ENCODE peak calls at places on chromosomes 11 and 22, in nine cellular contexts. One of them, this sample, is unnamed.

GRCh38 chr22:45475876-45476514 is 26.7 kb upstream of the FBLN1 start:
- DNase-seq in fibroblast of the aortic adventitia: no peak
- DNase-seq in Peyer's patch: no peak
- DNase-seq in endothelial cell: no peak
- DNase-seq in left ventricle myocardium inferior: no peak
- DNase-seq in HFF-Myc: no peak
- DNase-seq in GM20000: no peak
- DNase-seq in astrocyte: no peak
- DNase-seq in nephron progenitor cell: no peak
- DNase-seq in this sample: peak

GRCh38 chr22:28441720-28442263 is 237.8 kb downstream of the TTC28 start:
- DNase-seq in fibroblast of the aortic adventitia: no peak
- DNase-seq in Peyer's patch: no peak
- DNase-seq in endothelial cell: no peak
- DNase-seq in left ventricle myocardium inferior: no peak
- DNase-seq in HFF-Myc: no peak
- DNase-seq in GM20000: peak
- DNase-seq in astrocyte: peak
- DNase-seq in nephron progenitor cell: no peak
- DNase-seq in this sample: no peak

GRCh38 chr11:12696911-12697581 is 22.8 kb downstream of the TEAD1 start:
- DNase-seq in fibroblast of the aortic adventitia: no peak
- DNase-seq in Peyer's patch: no peak
- DNase-seq in endothelial cell: no peak
- DNase-seq in left ventricle myocardium inferior: no peak
- DNase-seq in HFF-Myc: no peak
- DNase-seq in GM20000: no peak
- DNase-seq in astrocyte: no peak
- DNase-seq in nephron progenitor cell: no peak
- DNase-seq in this sample: no peak

GRCh38 chr11:97814325-97814959 is 1206.3 kb upstream of the CNTN5 start:
- DNase-seq in fibroblast of the aortic adventitia: peak
- DNase-seq in Peyer's patch: no peak
- DNase-seq in endothelial cell: no peak
- DNase-seq in left ventricle myocardium inferior: no peak
- DNase-seq in HFF-Myc: no peak
- DNase-seq in GM20000: no peak
- DNase-seq in astrocyte: no peak
- DNase-seq in nephron progenitor cell: no peak
- DNase-seq in this sample: no peak

GRCh38 chr22:36238348-36239149 is 778 bp downstream of the APOL2 start:
- DNase-seq in fibroblast of the aortic adventitia: no peak
- DNase-seq in Peyer's patch: no peak
- DNase-seq in endothelial cell: no peak
- DNase-seq in left ventricle myocardium inferior: no peak
- DNase-seq in HFF-Myc: no peak
- DNase-seq in GM20000: no peak
- DNase-seq in astrocyte: no peak
- DNase-seq in nephron progenitor cell: no peak
- DNase-seq in this sample: peak

GRCh38 chr11:65662802-65663633 is at the start of gene RELA:
- DNase-seq in fibroblast of the aortic adventitia: peak
- DNase-seq in Peyer's patch: peak
- DNase-seq in endothelial cell: peak
- DNase-seq in left ventricle myocardium inferior: peak
- DNase-seq in HFF-Myc: peak
- DNase-seq in GM20000: peak
- DNase-seq in astrocyte: peak
- DNase-seq in nephron progenitor cell: peak
- DNase-seq in this sample: peak

GRCh38 chr22:50256936-50257440 is 4.5 kb downstream of the MAPK12 start:
- DNase-seq in fibroblast of the aortic adventitia: no peak
- DNase-seq in Peyer's patch: no peak
- DNase-seq in endothelial cell: no peak
- DNase-seq in left ventricle myocardium inferior: no peak
- DNase-seq in HFF-Myc: no peak
- DNase-seq in GM20000: no peak
- DNase-seq in astrocyte: no peak
- DNase-seq in nephron progenitor cell: no peak
- DNase-seq in this sample: no peak

GRCh38 chr11:86775342-86775741 is 25.0 kb upstream of the PRSS23 start:
- DNase-seq in fibroblast of the aortic adventitia: no peak
- DNase-seq in Peyer's patch: no peak
- DNase-seq in endothelial cell: no peak
- DNase-seq in left ventricle myocardium inferior: no peak
- DNase-seq in HFF-Myc: no peak
- DNase-seq in GM20000: no peak
- DNase-seq in astrocyte: no peak
- DNase-seq in nephron progenitor cell: no peak
- DNase-seq in this sample: no peak

GRCh38 chr11:96367357-96367756 is 22.4 kb downstream of the CCDC82 start:
- DNase-seq in fibroblast of the aortic adventitia: no peak
- DNase-seq in Peyer's patch: no peak
- DNase-seq in endothelial cell: no peak
- DNase-seq in left ventricle myocardium inferior: no peak
- DNase-seq in HFF-Myc: no peak
- DNase-seq in GM20000: no peak
- DNase-seq in astrocyte: no peak
- DNase-seq in nephron progenitor cell: no peak
- DNase-seq in this sample: no peak

GRCh38 chr22:22110548-22111266 is 128.1 kb upstream of the TOP3B start:
- DNase-seq in fibroblast of the aortic adventitia: peak
- DNase-seq in Peyer's patch: no peak
- DNase-seq in endothelial cell: peak
- DNase-seq in left ventricle myocardium inferior: no peak
- DNase-seq in HFF-Myc: peak
- DNase-seq in GM20000: peak
- DNase-seq in astrocyte: peak
- DNase-seq in nephron progenitor cell: peak
- DNase-seq in this sample: peak

GRCh38 chr22:22111983-22112382 is 129.4 kb upstream of the TOP3B start:
- DNase-seq in fibroblast of the aortic adventitia: no peak
- DNase-seq in Peyer's patch: no peak
- DNase-seq in endothelial cell: no peak
- DNase-seq in left ventricle myocardium inferior: no peak
- DNase-seq in HFF-Myc: no peak
- DNase-seq in GM20000: no peak
- DNase-seq in astrocyte: no peak
- DNase-seq in nephron progenitor cell: no peak
- DNase-seq in this sample: no peak

GRCh38 chr22:22109693-22110466 is 127.3 kb upstream of the TOP3B start:
- DNase-seq in fibroblast of the aortic adventitia: no peak
- DNase-seq in Peyer's patch: no peak
- DNase-seq in endothelial cell: no peak
- DNase-seq in left ventricle myocardium inferior: no peak
- DNase-seq in HFF-Myc: no peak
- DNase-seq in GM20000: no peak
- DNase-seq in astrocyte: no peak
- DNase-seq in nephron progenitor cell: no peak
- DNase-seq in this sample: no peak

GRCh38 chr22:22112533-22113294 is 130.1 kb upstream of the TOP3B start:
- DNase-seq in fibroblast of the aortic adventitia: no peak
- DNase-seq in Peyer's patch: no peak
- DNase-seq in endothelial cell: no peak
- DNase-seq in left ventricle myocardium inferior: no peak
- DNase-seq in HFF-Myc: no peak
- DNase-seq in GM20000: no peak
- DNase-seq in astrocyte: no peak
- DNase-seq in nephron progenitor cell: no peak
- DNase-seq in this sample: no peak

GRCh38 chr22:22111267-22111751 is 128.7 kb upstream of the TOP3B start:
- DNase-seq in fibroblast of the aortic adventitia: peak
- DNase-seq in Peyer's patch: no peak
- DNase-seq in endothelial cell: no peak
- DNase-seq in left ventricle myocardium inferior: no peak
- DNase-seq in HFF-Myc: peak
- DNase-seq in GM20000: peak
- DNase-seq in astrocyte: peak
- DNase-seq in nephron progenitor cell: no peak
- DNase-seq in this sample: no peak
- TF ChIP-seq CTCF in fibroblast of the aortic adventitia: no peak
- TF ChIP-seq CTCF in Peyer's patch: no peak
- TF ChIP-seq CTCF in endothelial cell: no peak
- TF ChIP-seq CTCF in left ventricle myocardium inferior: no peak
- TF ChIP-seq CTCF in HFF-Myc: no peak
- TF ChIP-seq CTCF in GM20000: no peak
- TF ChIP-seq CTCF in astrocyte: no peak
- TF ChIP-seq CTCF in nephron progenitor cell: no peak
- TF ChIP-seq CTCF in this sample: no peak

DNA sequence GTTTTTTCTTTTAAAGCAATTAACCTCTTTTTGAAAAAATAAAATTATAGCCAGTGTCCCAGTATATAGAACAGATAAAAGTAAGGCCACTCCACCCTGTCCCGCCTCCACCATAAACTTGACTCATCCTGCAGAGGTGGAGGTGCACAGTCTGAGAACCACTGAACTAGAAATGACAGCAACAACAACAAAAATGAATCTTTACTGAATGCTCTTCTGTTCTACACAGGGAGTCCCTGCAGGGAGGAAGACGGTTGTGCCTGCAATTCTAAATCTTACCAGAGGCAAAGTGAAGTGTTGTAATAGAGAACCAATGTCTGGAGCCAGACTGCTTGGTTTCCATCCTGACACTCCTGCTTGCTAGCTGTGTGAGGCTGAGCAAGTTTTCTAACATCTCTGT is 162.3 kb downstream of the FBXO7 start:
- DNase-seq in fibroblast of the aortic adventitia: no peak
- DNase-seq in Peyer's patch: no peak
- DNase-seq in endothelial cell: no peak
- DNase-seq in left ventricle myocardium inferior: no peak
- DNase-seq in HFF-Myc: no peak
- DNase-seq in GM20000: no peak
- DNase-seq in astrocyte: no peak
- DNase-seq in nephron progenitor cell: no peak
- DNase-seq in this sample: no peak
- TF ChIP-seq CTCF in fibroblast of the aortic adventitia: peak
- TF ChIP-seq CTCF in Peyer's patch: no peak
- TF ChIP-seq CTCF in endothelial cell: no peak
- TF ChIP-seq CTCF in left ventricle myocardium inferior: no peak
- TF ChIP-seq CTCF in HFF-Myc: no peak
- TF ChIP-seq CTCF in GM20000: no peak
- TF ChIP-seq CTCF in astrocyte: no peak
- TF ChIP-seq CTCF in nephron progenitor cell: no peak
- TF ChIP-seq CTCF in this sample: no peak

GRCh38 chr11:118349475-118349874 is 5.3 kb downstream of the CD3G start:
- DNase-seq in fibroblast of the aortic adventitia: no peak
- DNase-seq in Peyer's patch: no peak
- DNase-seq in endothelial cell: no peak
- DNase-seq in left ventricle myocardium inferior: no peak
- DNase-seq in HFF-Myc: no peak
- DNase-seq in GM20000: no peak
- DNase-seq in astrocyte: no peak
- DNase-seq in nephron progenitor cell: no peak
- DNase-seq in this sample: no peak

GRCh38 chr11:118358071-118358470 is 1.3 kb upstream of the UBE4A start:
- DNase-seq in fibroblast of the aortic adventitia: peak
- DNase-seq in Peyer's patch: no peak
- DNase-seq in endothelial cell: no peak
- DNase-seq in left ventricle myocardium inferior: no peak
- DNase-seq in HFF-Myc: peak
- DNase-seq in GM20000: no peak
- DNase-seq in astrocyte: no peak
- DNase-seq in nephron progenitor cell: no peak
- DNase-seq in this sample: no peak

DNA sequence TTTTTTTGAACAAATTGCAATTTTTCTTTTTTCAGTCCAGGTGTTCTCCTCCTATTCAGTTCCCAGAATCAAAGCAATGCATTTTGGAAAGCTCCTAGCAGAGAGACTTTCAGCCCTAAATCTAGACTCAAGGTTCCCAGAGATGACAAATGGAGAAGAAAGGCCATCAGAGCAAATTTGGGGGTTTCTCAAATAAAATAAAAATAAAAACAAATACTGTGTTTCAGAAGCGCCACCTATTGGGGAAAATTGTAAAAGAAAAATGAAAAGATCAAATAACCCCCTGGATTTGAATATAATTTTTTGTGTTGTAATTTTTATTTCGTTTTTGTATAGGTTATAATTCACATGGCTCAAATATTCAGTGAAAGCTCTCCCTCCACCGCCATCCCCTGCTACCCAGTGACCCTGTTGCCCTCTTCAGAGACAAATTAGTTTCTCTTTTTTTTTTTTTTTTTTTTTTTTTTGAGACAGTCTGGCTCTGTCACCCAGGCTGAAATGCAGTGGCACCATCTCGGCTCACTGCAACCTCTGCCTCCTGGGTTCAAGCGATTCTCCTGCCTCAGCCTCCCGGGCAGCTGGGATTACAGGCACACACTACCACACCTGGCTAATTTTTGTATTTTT is 6.2 kb upstream of the UBE4A start:
- DNase-seq in fibroblast of the aortic adventitia: peak
- DNase-seq in Peyer's patch: no peak
- DNase-seq in endothelial cell: no peak
- DNase-seq in left ventricle myocardium inferior: no peak
- DNase-seq in HFF-Myc: no peak
- DNase-seq in GM20000: no peak
- DNase-seq in astrocyte: no peak
- DNase-seq in nephron progenitor cell: no peak
- DNase-seq in this sample: no peak
- TF ChIP-seq CTCF in fibroblast of the aortic adventitia: peak
- TF ChIP-seq CTCF in Peyer's patch: peak
- TF ChIP-seq CTCF in endothelial cell: peak
- TF ChIP-seq CTCF in left ventricle myocardium inferior: peak
- TF ChIP-seq CTCF in HFF-Myc: peak
- TF ChIP-seq CTCF in GM20000: no peak
- TF ChIP-seq CTCF in astrocyte: peak
- TF ChIP-seq CTCF in nephron progenitor cell: peak
- TF ChIP-seq CTCF in this sample: peak

GRCh38 chr11:74487875-74488274 is 5.6 kb downstream of the LIPT2 start:
- DNase-seq in fibroblast of the aortic adventitia: no peak
- DNase-seq in Peyer's patch: no peak
- DNase-seq in endothelial cell: no peak
- DNase-seq in left ventricle myocardium inferior: no peak
- DNase-seq in HFF-Myc: no peak
- DNase-seq in GM20000: no peak
- DNase-seq in astrocyte: no peak
- DNase-seq in nephron progenitor cell: no peak
- DNase-seq in this sample: no peak
- TF ChIP-seq CTCF in fibroblast of the aortic adventitia: no peak
- TF ChIP-seq CTCF in Peyer's patch: peak
- TF ChIP-seq CTCF in endothelial cell: no peak
- TF ChIP-seq CTCF in left ventricle myocardium inferior: no peak
- TF ChIP-seq CTCF in HFF-Myc: peak
- TF ChIP-seq CTCF in GM20000: peak
- TF ChIP-seq CTCF in astrocyte: peak
- TF ChIP-seq CTCF in nephron progenitor cell: no peak
- TF ChIP-seq CTCF in this sample: no peak

DNA sequence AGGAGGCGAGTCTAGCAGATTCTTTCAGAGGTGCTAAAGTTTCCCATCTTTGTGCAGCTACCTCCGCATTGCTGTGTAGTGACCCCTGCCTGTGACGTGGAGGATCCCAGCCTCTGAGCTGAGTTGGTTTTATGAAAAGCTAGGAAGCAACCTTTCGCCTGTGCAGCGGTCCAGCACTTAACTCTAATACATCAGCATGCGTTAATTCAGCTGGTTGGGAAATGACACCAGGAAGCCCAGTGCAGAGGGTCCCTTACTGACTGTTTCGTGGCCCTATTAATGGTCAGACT is 8.9 kb upstream of the SAMM50 start:
- DNase-seq in fibroblast of the aortic adventitia: no peak
- DNase-seq in Peyer's patch: no peak
- DNase-seq in endothelial cell: no peak
- DNase-seq in left ventricle myocardium inferior: no peak
- DNase-seq in HFF-Myc: no peak
- DNase-seq in GM20000: no peak
- DNase-seq in astrocyte: no peak
- DNase-seq in nephron progenitor cell: no peak
- DNase-seq in this sample: no peak
- TF ChIP-seq CTCF in fibroblast of the aortic adventitia: no peak
- TF ChIP-seq CTCF in Peyer's patch: no peak
- TF ChIP-seq CTCF in endothelial cell: no peak
- TF ChIP-seq CTCF in left ventricle myocardium inferior: no peak
- TF ChIP-seq CTCF in HFF-Myc: no peak
- TF ChIP-seq CTCF in GM20000: no peak
- TF ChIP-seq CTCF in astrocyte: no peak
- TF ChIP-seq CTCF in nephron progenitor cell: no peak
- TF ChIP-seq CTCF in this sample: no peak

This sample was measured in spleen.